ENCODE peak calls at places on chromosomes 2 and 18, in six cellular contexts. V is body of pancreas, T is Peyer's patch, E is bronchial epithelial cell, C is colonic mucosa, D is GM23248. K is an unnamed sample.

GRCh38 chr18:35683021-35683420 is 101.5 kb downstream of the GALNT1 start:
- DNase-seq in V (no peak), T (no peak), E (no peak), C (no peak), D (peak; percentile 17), K (no peak)

GRCh38 chr2:238409341-238410200 is 17.2 kb upstream of the ASB1 start:
- DNase-seq in V (no peak), T (no peak), E (no peak), C (no peak), D (no peak), K (no peak)

GRCh38 chr2:29532451-29532850 is 388.9 kb downstream of the ALK start:
- DNase-seq in V (peak; percentile 12), T (no peak), E (no peak), C (no peak), D (no peak), K (no peak)

GRCh38 chr2:172208881-172209325 is 106.2 kb upstream of the DLX2 start:
- DNase-seq in V (no peak), T (no peak), E (peak; percentile 77), C (no peak), D (peak; percentile 66), K (no peak)

GRCh38 chr2:219446101-219446504 is 11.5 kb downstream of the SPEG start:
- DNase-seq in V (peak; percentile 27), T (no peak), E (no peak), C (no peak), D (peak; percentile 78), K (no peak)

GRCh38 chr2:143000599-143000998 is 123.1 kb downstream of the KYNU start:
- DNase-seq in V (no peak), T (no peak), E (no peak), C (no peak), D (no peak), K (no peak)

GRCh38 chr18:2874765-2875164 is 28.0 kb downstream of the EMILIN2 start:
- DNase-seq in V (no peak), T (no peak), E (no peak), C (no peak), D (peak; percentile 45), K (no peak)

GRCh38 chr2:234502285-234502918 is 5.5 kb upstream of the ARL4C start:
- DNase-seq in V (no peak), T (no peak), E (peak; percentile 84), C (no peak), D (peak; percentile 70), K (no peak)

DNA sequence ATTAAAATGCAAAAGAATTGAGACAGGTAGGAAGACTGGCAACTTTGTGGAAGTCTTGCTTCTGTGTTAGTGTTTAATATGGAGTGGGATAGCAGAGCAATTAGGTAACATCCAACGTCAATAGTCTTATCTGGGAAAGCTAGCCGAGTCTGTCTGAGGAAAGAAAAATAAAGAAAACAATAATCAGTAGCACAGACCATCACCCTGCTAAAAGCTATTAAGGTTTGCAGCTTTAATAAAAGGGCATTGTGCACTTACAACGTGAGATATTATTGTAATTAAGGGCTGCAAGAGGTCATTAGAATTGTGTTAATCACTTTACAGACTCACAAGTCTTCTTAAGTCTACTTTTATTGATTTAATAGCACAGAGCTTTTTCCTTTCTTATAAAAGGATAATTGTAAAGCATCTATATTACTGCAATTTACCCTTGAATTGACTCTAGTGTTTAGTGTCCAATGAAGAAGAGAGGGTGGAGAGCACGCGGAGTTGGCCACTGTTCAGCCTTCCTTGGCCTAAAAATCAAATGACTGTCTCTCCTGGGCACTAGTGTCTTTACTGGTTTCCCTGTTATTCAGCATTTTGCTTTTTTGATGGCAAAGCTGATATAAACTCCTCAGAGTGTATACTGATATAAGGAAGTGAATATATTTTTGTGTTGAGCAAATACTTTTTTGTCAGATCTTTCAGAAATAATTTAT is 2.0 kb downstream of the CDH7 start:
- DNase-seq in V (no peak), T (no peak), E (no peak), C (no peak), D (no peak), K (no peak)
- H3K27me3 ChIP-seq in V (no peaks in the 10 kb centered on the region), T (peaks cover 4% of the 10 kb centered on the region), E (peaks cover 10% of the 10 kb centered on the region), C (peaks cover 17% of the 10 kb centered on the region), D (no peaks in the 10 kb centered on the region), K (no peaks in the 10 kb centered on the region)

DNA sequence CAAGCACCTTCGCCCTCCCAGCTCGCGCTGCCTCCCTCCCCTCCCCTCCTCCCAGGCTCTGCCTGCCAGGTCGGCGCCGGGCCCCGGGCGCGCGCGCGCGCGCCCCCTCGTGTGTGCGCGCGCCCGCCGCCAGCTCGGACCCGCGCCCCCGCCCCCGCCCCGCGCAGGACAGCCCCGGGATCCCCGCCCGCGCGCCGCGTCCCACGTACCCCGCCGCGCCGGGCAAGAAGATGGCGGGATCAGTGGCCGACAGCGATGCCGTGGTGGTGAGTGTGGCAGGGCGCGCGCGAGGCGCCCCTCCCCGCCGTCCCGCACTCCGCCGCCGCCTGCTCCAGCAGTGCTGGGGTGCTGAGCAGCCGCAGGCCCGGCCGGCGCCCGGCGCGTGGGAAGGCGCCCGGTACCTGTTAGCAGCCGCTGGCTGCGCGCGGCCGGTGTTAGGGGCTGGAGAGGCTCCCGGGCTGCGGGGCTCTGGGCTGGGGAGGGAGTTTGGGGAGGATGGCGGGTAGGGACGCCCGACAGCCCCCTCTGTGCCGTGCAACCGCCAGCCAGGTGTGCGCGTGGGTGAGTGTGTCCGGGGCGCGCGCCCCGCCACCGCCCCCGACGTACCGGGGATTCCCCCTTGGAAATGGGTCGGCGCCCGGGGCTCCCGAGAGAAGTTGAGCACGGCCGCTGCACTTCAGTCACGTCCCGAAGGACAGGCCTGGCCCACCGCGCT is 511 bp downstream of the LGALSL start:
- DNase-seq in V (peak; percentile 66), T (peak; percentile 67), E (no peak), C (peak; percentile 56), D (peak; percentile 72), K (peak; percentile 81)
- H3K4me3 ChIP-seq in V (peak overlapping the region; percentile 63), T (peak overlapping the region; percentile 98), E (peak overlapping the region; percentile 60), C (peak overlapping the region; percentile 78), D (peak overlapping the region; percentile 73), K (peak overlapping the region; percentile 78)

GRCh38 chr2:120740765-120741513 is 5.3 kb downstream of the GLI2 start:
- DNase-seq in V (no peak), T (peak; percentile 14), E (no peak), C (peak; percentile 24), D (no peak), K (no peak)

GRCh38 chr2:120740375-120740764 is 4.7 kb downstream of the GLI2 start:
- DNase-seq in V (no peak), T (no peak), E (no peak), C (peak; percentile 7), D (no peak), K (no peak)

GRCh38 chr2:120736955-120737801 is 1.5 kb downstream of the GLI2 start:
- DNase-seq in V (peak; percentile 16), T (peak; percentile 48), E (no peak), C (peak; percentile 52), D (peak; percentile 90), K (no peak)

GRCh38 chr2:120737802-120738516 is 2.3 kb downstream of the GLI2 start:
- DNase-seq in V (peak; percentile 58), T (peak; percentile 42), E (peak; percentile 39), C (peak; percentile 85), D (no peak), K (no peak)

DNA sequence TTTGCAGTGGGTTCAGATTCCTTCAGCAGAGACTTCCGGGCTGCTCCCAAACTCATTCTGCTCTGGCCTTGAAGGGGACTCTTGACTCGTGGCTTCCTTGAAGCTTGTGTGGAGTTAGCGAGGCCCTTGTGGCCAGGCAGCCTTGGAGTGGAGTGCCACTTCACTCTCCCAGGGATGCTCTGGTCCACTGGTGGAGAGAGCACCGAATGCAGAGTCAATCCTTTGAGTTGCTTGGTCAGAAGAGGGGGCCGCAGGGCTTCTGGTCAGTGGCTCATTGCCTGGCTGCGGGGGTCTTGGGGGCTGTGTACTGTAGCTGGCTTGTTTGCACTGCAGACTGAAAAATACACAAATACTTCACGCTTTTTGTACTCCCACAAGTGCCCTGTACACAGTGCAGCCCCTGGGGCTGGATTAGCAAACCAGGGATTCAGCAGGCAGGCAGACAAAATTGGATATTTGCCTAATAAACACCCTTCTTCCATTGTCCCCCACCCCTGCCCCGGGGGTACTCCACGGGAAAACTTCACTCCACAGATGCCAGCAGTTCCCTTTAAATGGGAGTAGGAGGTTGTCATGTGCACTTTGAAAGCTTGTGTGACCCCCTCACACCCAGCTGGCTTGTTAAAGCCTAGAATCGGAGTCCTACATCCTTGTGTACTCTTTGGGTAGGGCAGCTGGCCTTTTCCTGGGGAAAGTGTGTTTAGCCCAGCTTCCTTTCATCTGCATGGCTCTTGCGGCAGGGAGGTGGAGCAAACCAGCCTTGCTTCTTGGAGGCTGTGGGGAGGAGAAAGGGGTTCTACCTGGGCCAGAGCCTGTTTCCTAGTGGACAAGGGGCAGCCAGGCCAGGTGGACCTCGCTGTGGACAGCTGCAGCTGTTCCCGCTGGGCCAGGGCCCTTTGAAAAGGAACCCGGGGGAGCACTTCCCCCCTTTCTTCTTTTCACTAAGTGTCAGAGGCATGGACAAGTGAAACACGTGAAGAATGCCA is 3.4 kb downstream of the GLI2 start:
- DNase-seq in V (no peak), T (peak; percentile 26), E (no peak), C (peak; percentile 77), D (no peak), K (no peak)
- H3K27me3 ChIP-seq in V (peaks cover 42% of the 10 kb centered on the region), T (peaks cover 16% of the 10 kb centered on the region), E (peaks cover 22% of the 10 kb centered on the region), C (peaks cover 56% of the 10 kb centered on the region), D (no peaks in the 10 kb centered on the region), K (peaks cover 4% of the 10 kb centered on the region)

GRCh38 chr2:83584674-83585073 is 874.4 kb downstream of the SUCLG1 start:
- DNase-seq in V (no peak), T (no peak), E (no peak), C (no peak), D (peak; percentile 65), K (no peak)
- H3K4me3 ChIP-seq in V (no peak overlapping the region), T (no peak overlapping the region), E (no peak overlapping the region), C (no peak overlapping the region), D (peak overlapping the region; percentile 57), K (no peak overlapping the region)

DNA sequence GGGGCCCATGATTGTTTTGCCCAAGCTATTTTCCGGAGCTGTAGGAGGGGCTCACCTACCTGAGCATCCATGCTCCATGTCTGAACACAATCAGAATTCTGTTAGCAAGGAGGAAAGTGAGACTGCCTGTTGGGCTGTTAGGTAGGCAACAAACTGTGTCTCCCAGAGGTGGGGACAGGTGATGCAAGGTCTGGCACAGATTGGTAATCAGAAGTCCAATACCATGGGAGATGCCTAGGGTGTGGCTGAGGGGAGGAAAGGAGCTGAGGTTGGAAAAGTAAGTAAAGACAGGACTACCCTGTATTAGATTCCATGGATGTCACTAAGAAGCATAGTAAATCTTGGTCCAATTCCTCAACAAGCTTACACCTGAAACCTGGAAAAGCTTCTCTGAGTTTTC is 3.0 kb downstream of the LYPD6B start:
- DNase-seq in V (no peak), T (no peak), E (no peak), C (no peak), D (no peak), K (no peak)
- H3K27me3 ChIP-seq in V (no peaks in the 10 kb centered on the region), T (no peaks in the 10 kb centered on the region), E (no peaks in the 10 kb centered on the region), C (no peaks in the 10 kb centered on the region), D (peaks cover 10% of the 10 kb centered on the region), K (no peaks in the 10 kb centered on the region)

GRCh38 chr2:109304731-109305470 is 175.9 kb downstream of the SH3RF3 start:
- DNase-seq in V (no peak), T (no peak), E (peak; percentile 67), C (no peak), D (no peak), K (no peak)

GRCh38 chr2:109302319-109302718 is 173.3 kb downstream of the SH3RF3 start:
- DNase-seq in V (no peak), T (no peak), E (no peak), C (no peak), D (no peak), K (no peak)

GRCh38 chr2:109305494-109306187 is 176.6 kb downstream of the SH3RF3 start:
- DNase-seq in V (no peak), T (no peak), E (no peak), C (no peak), D (no peak), K (no peak)

GRCh38 chr2:109306190-109306589 is 177.2 kb downstream of the SH3RF3 start:
- DNase-seq in V (no peak), T (no peak), E (no peak), C (no peak), D (no peak), K (no peak)

GRCh38 chr2:109304248-109304647 is 175.2 kb downstream of the SH3RF3 start:
- DNase-seq in V (no peak), T (no peak), E (no peak), C (no peak), D (no peak), K (no peak)
- H3K4me3 ChIP-seq in V (no peak overlapping the region), T (no peak overlapping the region), E (no peak overlapping the region), C (no peak overlapping the region), D (no peak overlapping the region), K (no peak overlapping the region)